ENCODE peak calls at places on chromosomes 5 and 9, in five cellular contexts. P is AG10803, D is choroid plexus epithelial cell, U is A549, N is IMR-90. M is an unnamed sample.

GRCh38 chr5:14842117-14842516 is 29.5 kb downstream of the ANKH start:
- DNase-seq in N (no peak), P (no peak), D (no peak), U (no peak), M (no peak)

GRCh38 chr9:88777498-88778312 is 213.6 kb upstream of the S1PR3 start:
- DNase-seq in P (no peak), U (no peak), D (peak; percentile 95), N (peak; percentile 60), M (peak; percentile 12)

GRCh38 chr9:38212016-38212415 is 143.0 kb upstream of the SHB start:
- DNase-seq in U (no peak), D (no peak), N (no peak), P (no peak), M (no peak)

GRCh38 chr9:128203024-128203841 is at the start of gene DNM1:
- DNase-seq in D (peak; percentile 61), N (peak; percentile 54), U (peak; percentile 62), P (peak; percentile 53), M (peak; percentile 79)

GRCh38 chr5:32444191-32444945 is at the start of gene ZFR:
- DNase-seq in P (peak; percentile 85), D (peak; percentile 92), N (peak; percentile 85), U (peak; percentile 91), M (peak; percentile 90)

GRCh38 chr9:76159288-76159926 is 234.8 kb downstream of the RFK start:
- DNase-seq in N (no peak), D (no peak), U (no peak), P (no peak), M (no peak)

GRCh38 chr5:11792621-11793020 is 111.6 kb downstream of the CTNND2 start:
- DNase-seq in P (no peak), D (no peak), U (no peak), N (no peak), M (no peak)

GRCh38 chr9:37639874-37640273 is 10.9 kb upstream of the FRMPD1 start:
- DNase-seq in D (no peak), U (no peak), P (no peak), N (no peak), M (no peak)

GRCh38 chr5:177553671-177554429 is 513 bp downstream of the FAM193B start:
- DNase-seq in N (no peak), U (no peak), D (no peak), P (no peak), M (peak; percentile 30)

GRCh38 chr9:121447341-121447834 is 52.3 kb downstream of the GGTA1 start:
- DNase-seq in U (no peak), N (peak; percentile 76), D (peak; percentile 80), P (peak; percentile 89), M (no peak)

GRCh38 chr5:134077926-134078580 is 36.4 kb upstream of the TCF7 start:
- DNase-seq in N (no peak), U (no peak), D (no peak), P (no peak), M (no peak)

GRCh38 chr9:124280176-124280691 is 22.5 kb downstream of the NEK6 start:
- DNase-seq in U (no peak), P (peak; percentile 85), D (peak; percentile 95), N (peak; percentile 91), M (no peak)

GRCh38 chr9:136488247-136489214 is 5.7 kb upstream of the SEC16A start:
- DNase-seq in P (no peak), D (peak; percentile 44), U (peak; percentile 57), N (peak; percentile 8), M (peak; percentile 81)

GRCh38 chr5:87825583-87825982 is 412.9 kb upstream of the CCNH start:
- DNase-seq in U (no peak), D (no peak), N (no peak), P (no peak), M (no peak)

GRCh38 chr9:135960328-135961276 is 571 bp downstream of the UBAC1 start:
- DNase-seq in D (peak; percentile 13), U (no peak), N (no peak), P (no peak), M (peak; percentile 32)

GRCh38 chr5:32828492-32828891 is 117.4 kb downstream of the NPR3 start:
- DNase-seq in D (peak; percentile 31), P (peak; percentile 52), U (no peak), N (peak; percentile 28), M (no peak)

GRCh38 chr5:138543730-138544104 is 681 bp upstream of the ETF1 start:
- DNase-seq in P (no peak), U (no peak), N (no peak), D (no peak), M (no peak)

GRCh38 chr5:61673007-61673735 is 341.1 kb downstream of the ZSWIM6 start:
- DNase-seq in U (peak; percentile 40), D (peak; percentile 36), N (peak; percentile 41), P (no peak), M (no peak)

GRCh38 chr5:38634961-38635369 is 78.5 kb upstream of the LIFR start:
- DNase-seq in N (no peak), P (no peak), U (peak; percentile 16), D (no peak), M (no peak)

GRCh38 chr9:109536859-109537258 is 38.8 kb upstream of the PTPN3 start:
- DNase-seq in P (no peak), N (no peak), D (no peak), U (no peak), M (no peak)

GRCh38 chr9:14288433-14288832 is 25.5 kb downstream of the NFIB start:
- DNase-seq in D (no peak), N (no peak), P (no peak), U (no peak), M (no peak)

DNA sequence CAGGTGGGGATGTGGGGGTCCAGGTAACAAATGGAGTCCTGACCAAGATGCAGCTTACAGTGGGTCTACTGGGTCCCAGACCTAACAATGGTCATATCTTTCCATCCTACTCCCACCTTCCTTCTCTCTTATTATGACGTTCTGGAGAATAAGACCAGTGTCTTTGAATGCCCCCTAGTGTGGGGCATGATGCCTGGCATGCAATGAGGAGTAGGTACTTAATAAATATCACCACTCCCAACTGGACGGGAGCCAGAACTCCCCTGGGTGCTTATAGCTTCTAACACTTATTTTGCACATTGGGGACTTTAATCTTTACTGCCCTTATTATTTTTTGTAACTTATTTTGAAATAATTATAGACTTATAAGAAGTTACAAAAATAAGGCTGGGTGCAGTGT is 98.2 kb downstream of the NDFIP1 start:
- DNase-seq in U (peak; percentile 36), P (no peak), D (no peak), N (no peak), M (no peak)
- TF ChIP-seq CTCF in U (peak; percentile 13), P (no peak), D (no peak), N (no peak), M (no peak)

DNA sequence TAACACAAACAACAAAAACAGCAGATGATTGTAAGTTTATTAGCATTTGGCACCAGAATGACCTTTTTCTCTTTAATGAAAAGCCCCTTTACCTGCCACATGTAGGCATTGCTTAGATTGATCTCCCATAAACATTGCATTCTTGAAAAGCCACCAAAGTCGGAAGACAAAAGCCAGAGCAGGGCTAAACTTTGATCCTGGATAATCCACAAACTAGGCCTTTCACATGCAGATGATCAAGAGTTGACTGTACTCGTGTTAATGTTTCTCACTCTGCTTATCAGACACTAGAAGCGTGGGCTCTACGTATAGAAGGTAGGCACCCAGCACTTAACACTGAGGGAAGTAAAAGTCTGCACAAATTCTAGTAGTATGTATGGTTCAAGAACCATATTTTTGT is 21.0 kb upstream of the PHF2 start:
- DNase-seq in D (no peak), U (no peak), P (no peak), N (no peak), M (no peak)
- TF ChIP-seq CTCF in D (no peak), U (no peak), P (no peak), N (no peak), M (no peak)

GRCh38 chr5:160649304-160649703 is 202.7 kb downstream of the ATP10B start:
- DNase-seq in P (no peak), D (no peak), U (no peak), N (no peak), M (peak; percentile 9)
- TF ChIP-seq CTCF in P (peak; percentile 26), D (no peak), U (no peak), N (no peak), M (no peak)

GRCh38 chr5:2207966-2208544 is 325.3 kb upstream of the IRX4 start:
- DNase-seq in D (no peak), N (no peak), U (peak; percentile 34), P (peak; percentile 4), M (peak; percentile 70)
- TF ChIP-seq CTCF in D (no peak), N (no peak), U (peak; percentile 29), P (peak; percentile 28), M (no peak)

GRCh38 chr5:2782658-2783057 is 31.2 kb upstream of the IRX2 start:
- DNase-seq in P (no peak), N (no peak), D (no peak), U (no peak), M (no peak)

GRCh38 chr5:2780421-2781171 is 29.1 kb upstream of the IRX2 start:
- DNase-seq in D (no peak), N (no peak), P (no peak), U (no peak), M (no peak)

GRCh38 chr5:2779459-2779858 is 28.0 kb upstream of the IRX2 start:
- DNase-seq in U (no peak), D (no peak), N (no peak), P (no peak), M (no peak)

GRCh38 chr5:2783223-2783622 is 31.7 kb upstream of the IRX2 start:
- DNase-seq in P (no peak), U (no peak), D (no peak), N (no peak), M (no peak)
- TF ChIP-seq CTCF in P (peak; percentile 23), U (no peak), D (no peak), N (no peak), M (no peak)

GRCh38 chr5:143322931-143323330 is 80.6 kb downstream of the NR3C1 start:
- DNase-seq in D (peak; percentile 55), N (peak; percentile 48), U (no peak), P (no peak), M (no peak)
- TF ChIP-seq CTCF in D (peak; percentile 30), N (no peak), U (no peak), P (no peak), M (no peak)

DNA sequence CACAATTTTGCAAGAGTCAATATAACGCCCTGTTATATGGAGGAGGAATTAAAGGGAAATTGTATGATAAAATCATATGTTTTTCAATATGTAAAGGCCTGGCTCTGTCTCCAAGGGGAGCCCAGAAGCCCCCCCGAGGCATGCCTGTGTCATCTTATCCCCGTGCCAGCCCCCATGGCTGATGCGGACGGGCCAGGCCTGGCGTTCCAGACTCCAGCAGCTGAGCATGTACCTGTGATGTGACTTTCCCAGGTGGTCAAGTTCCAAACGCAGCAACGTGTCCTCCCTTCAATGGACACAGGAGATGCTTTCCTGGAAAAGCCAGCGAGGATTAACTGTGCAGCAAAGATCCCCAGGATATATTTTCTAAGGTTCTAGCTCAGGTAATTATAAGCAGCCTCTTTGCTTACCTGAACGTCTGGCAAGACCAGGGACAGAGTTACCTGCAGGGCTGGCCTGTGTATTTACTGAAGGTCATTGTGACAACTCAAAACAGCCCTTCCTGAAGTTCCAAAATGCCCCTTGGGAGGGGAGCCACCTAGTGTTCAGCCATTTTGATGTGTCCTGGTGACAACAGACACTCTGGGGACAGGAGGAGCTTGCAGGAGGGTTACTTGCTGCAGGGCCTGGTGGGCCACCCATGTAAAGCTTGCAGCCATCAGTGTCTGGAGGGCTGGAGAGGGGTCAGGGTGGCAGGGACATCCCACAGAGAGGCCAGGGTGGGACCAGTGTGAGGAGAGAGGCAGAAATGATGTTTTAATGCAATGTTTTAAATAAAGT is 53.3 kb upstream of the RNU6ATAC start:
- DNase-seq in N (no peak), U (peak; percentile 43), P (no peak), D (no peak), M (no peak)
- TF ChIP-seq CTCF in N (peak; percentile 1), U (peak; percentile 24), P (no peak), D (peak; percentile 11), M (no peak)

M was measured in endothelial cell.